ENCODE peak calls at places on chromosomes 6 and 20, in four cellular contexts. Q is nucleus accumbens; O is stimulated activated CD8-positive, alpha-beta memory T cell treated with anti-CD3 and anti-CD28 coated beads, Interleukin-7, amount 100 ng/mL, for 1 hour; E is fibroblast of the aortic adventitia. D is an unnamed sample.

GRCh38 chr20:41177636-41178035 is 40.3 kb downstream of the PLCG1 start:
- DNase-seq in Q (no peak), O (no peak), E (peak), D (peak)

GRCh38 chr6:158158748-158159147 is 9.3 kb downstream of the SERAC1 start:
- DNase-seq in Q (no peak), E (peak), O (no peak), D (no peak)

GRCh38 chr20:1712634-1713625 is 55.4 kb upstream of the SIRPG start:
- DNase-seq in E (no peak), Q (no peak), O (no peak), D (no peak)

GRCh38 chr20:63697357-63697867 is 960 bp downstream of the TNFRSF6B start:
- DNase-seq in E (no peak), O (no peak), Q (no peak), D (no peak)

GRCh38 chr6:73565767-73566485 is 45.1 kb upstream of the EEF1A1 start:
- DNase-seq in Q (no peak), O (no peak), E (no peak), D (peak)

GRCh38 chr6:2086328-2087008 is 158.9 kb downstream of the GMDS start:
- DNase-seq in O (no peak), Q (no peak), E (peak), D (no peak)

GRCh38 chr6:170207586-170207985 is 83.3 kb downstream of the DLL1 start:
- DNase-seq in Q (no peak), E (no peak), O (no peak), D (no peak)

GRCh38 chr6:131644921-131645320 is 7.8 kb downstream of the ENPP3 start:
- DNase-seq in O (no peak), Q (no peak), E (no peak), D (no peak)

GRCh38 chr20:22921595-22922421 is 113.3 kb upstream of the SSTR4 start:
- DNase-seq in E (peak), O (no peak), Q (no peak), D (peak)

GRCh38 chr6:98821739-98822405 is 12.5 kb upstream of the POU3F2 start:
- DNase-seq in O (no peak), E (no peak), Q (no peak), D (no peak)

GRCh38 chr6:125942677-125943527 is 13.7 kb upstream of the HINT3 start:
- DNase-seq in Q (no peak), O (no peak), E (no peak), D (no peak)

GRCh38 chr6:138162104-138162946 is 586 bp downstream of the ARFGEF3 start:
- DNase-seq in E (peak), O (no peak), Q (no peak), D (peak)

GRCh38 chr20:3826420-3826819 is 6.1 kb downstream of the AP5S1 start:
- DNase-seq in O (no peak), Q (no peak), E (no peak), D (no peak)

GRCh38 chr20:7930386-7930785 is 9.9 kb downstream of the HAO1 start:
- DNase-seq in O (no peak), E (peak), Q (no peak), D (peak)

GRCh38 chr6:13615802-13616140 is 636 bp downstream of the NOL7 start:
- DNase-seq in E (peak), Q (no peak), O (peak), D (peak)

GRCh38 chr20:32539063-32539816 is 45.9 kb downstream of the NOL4L start:
- DNase-seq in O (no peak), Q (no peak), E (peak), D (no peak)

GRCh38 chr6:90442366-90442765 is 144.5 kb downstream of the MAP3K7 start:
- DNase-seq in E (peak), Q (no peak), O (no peak), D (no peak)

GRCh38 chr6:70547905-70548304 is 18.8 kb upstream of the SDHAF4 start:
- DNase-seq in E (no peak), O (no peak), Q (no peak), D (no peak)

D was measured in renal cortical epithelial cell.